ENCODE peak calls at places on chromosome 20, in five cellular contexts. J is ELF-1; S is epithelial cell of esophagus; Q is CD4-positive, alpha-beta T cell; Y is activated T-helper 1 cell treated with anti-CD3 and anti-CD28 coated beads, Interleukin-12 subunit alpha, Interleukin-12 subunit beta, Interleukin-2, Interleukin-4 antibody, amounts not matched to agents 30 ng/mL and 10 ng/mL and 1 ng/mL, durations not matched to agents 14 hours and 24 hours and 36 hours. P is an unnamed sample.

GRCh38 chr20:63536997-63537524 is at the start of gene PTK6:
- DNase-seq in J (no peak), S (peak; percentile 69), Q (no peak), Y (peak; percentile 28), P (no peak)

GRCh38 chr20:59701236-59701635 is 96.9 kb downstream of the PHACTR3 start:
- DNase-seq in J (no peak), S (no peak), Q (no peak), Y (no peak), P (no peak)

GRCh38 chr20:24782801-24783630 is 166.1 kb upstream of the CST7 start:
- DNase-seq in J (peak; percentile 32), S (no peak), Q (no peak), Y (no peak), P (no peak)

GRCh38 chr20:18628330-18628941 is 40.6 kb downstream of the DTD1 start:
- DNase-seq in J (peak; percentile 47), S (peak; percentile 27), Q (no peak), Y (no peak), P (no peak)

GRCh38 chr20:10555865-10556308 is 117.9 kb downstream of the JAG1 start:
- DNase-seq in J (no peak), S (peak; percentile 58), Q (no peak), Y (no peak), P (peak; percentile 36)

GRCh38 chr20:26135325-26136110 is 438.9 kb upstream of the ZNF337 start:
- DNase-seq in J (no peak), S (no peak), Q (no peak), Y (no peak), P (no peak)

GRCh38 chr20:63704749-63705117 is 3.0 kb downstream of the ARFRP1 start:
- DNase-seq in J (no peak), S (no peak), Q (no peak), Y (no peak), P (no peak)

GRCh38 chr20:17627101-17627950 is 54.7 kb downstream of the RRBP1 start:
- DNase-seq in J (peak; percentile 25), S (no peak), Q (no peak), Y (no peak), P (no peak)

GRCh38 chr20:38536310-38536709 is 44.7 kb upstream of the ADIG start:
- DNase-seq in J (no peak), S (peak; percentile 87), Q (no peak), Y (no peak), P (peak; percentile 23)

GRCh38 chr20:24102749-24103148 is 114.2 kb upstream of the GGTLC1 start:
- DNase-seq in J (no peak), S (peak; percentile 46), Q (no peak), Y (no peak), P (no peak)

GRCh38 chr20:31841928-31842327 is 3.5 kb downstream of the FOXS1 start:
- DNase-seq in J (no peak), S (peak; percentile 17), Q (no peak), Y (no peak), P (no peak)

GRCh38 chr20:53677447-53678314 is 84.0 kb upstream of the ZNF217 start:
- DNase-seq in J (peak; percentile 84), S (no peak), Q (no peak), Y (no peak), P (no peak)

GRCh38 chr20:19368351-19368750 is 155.9 kb downstream of the SLC24A3 start:
- DNase-seq in J (no peak), S (no peak), Q (no peak), Y (no peak), P (no peak)

GRCh38 chr20:51420111-51420510 is 122.4 kb downstream of the NFATC2 start:
- DNase-seq in J (no peak), S (peak; percentile 68), Q (no peak), Y (no peak), P (no peak)

GRCh38 chr20:10379761-10380160 is 54.3 kb downstream of the MKKS start:
- DNase-seq in J (no peak), S (no peak), Q (no peak), Y (no peak), P (no peak)

GRCh38 chr20:4916991-4917881 is 84.1 kb downstream of the SLC23A2 start:
- DNase-seq in J (no peak), S (no peak), Q (no peak), Y (no peak), P (no peak)

GRCh38 chr20:36472656-36473071 is 68.7 kb upstream of the MYL9 start:
- DNase-seq in J (peak; percentile 84), S (peak; percentile 82), Q (no peak), Y (peak; percentile 28), P (no peak)

GRCh38 chr20:43977962-43978361 is 63.3 kb downstream of the TOX2 start:
- DNase-seq in J (no peak), S (no peak), Q (no peak), Y (no peak), P (no peak)

GRCh38 chr20:25230177-25230831 is 17.6 kb upstream of the PYGB start:
- DNase-seq in J (no peak), S (no peak), Q (no peak), Y (no peak), P (no peak)

GRCh38 chr20:17951323-17951722 is 17.3 kb downstream of the SNX5 start:
- DNase-seq in J (no peak), S (no peak), Q (no peak), Y (no peak), P (no peak)

GRCh38 chr20:37901667-37902503 is 1.0 kb upstream of the VSTM2L start:
- DNase-seq in J (peak; percentile 75), S (peak; percentile 80), Q (no peak), Y (no peak), P (no peak)

GRCh38 chr20:3980260-3981131 is 34.9 kb downstream of the RNF24 start:
- DNase-seq in J (peak; percentile 20), S (peak; percentile 27), Q (no peak), Y (no peak), P (no peak)

GRCh38 chr20:62830821-62831220 is 14.0 kb downstream of the COL9A3 start:
- DNase-seq in J (no peak), S (no peak), Q (no peak), Y (no peak), P (no peak)

GRCh38 chr20:878511-879307 is 37.4 kb downstream of the ANGPT4 start:
- DNase-seq in J (peak; percentile 21), S (peak; percentile 52), Q (no peak), Y (peak; percentile 10), P (no peak)

GRCh38 chr20:11492391-11492790 is 425.3 kb upstream of the BTBD3 start:
- DNase-seq in J (no peak), S (no peak), Q (no peak), Y (no peak), P (no peak)

GRCh38 chr20:54605319-54605718 is 129.9 kb downstream of the DOK5 start:
- DNase-seq in J (no peak), S (no peak), Q (no peak), Y (no peak), P (no peak)

GRCh38 chr20:37619496-37619895 is 74.3 kb upstream of the CTNNBL1 start:
- DNase-seq in J (no peak), S (no peak), Q (no peak), Y (no peak), P (no peak)

GRCh38 chr20:3229158-3229557 is 9.8 kb downstream of the SLC4A11 start:
- DNase-seq in J (no peak), S (no peak), Q (no peak), Y (no peak), P (no peak)

GRCh38 chr20:50605136-50605535 is 86.2 kb downstream of the RIPOR3 start:
- DNase-seq in J (no peak), S (no peak), Q (no peak), Y (no peak), P (no peak)

GRCh38 chr20:15310361-15310760 is 972.9 kb upstream of the FLRT3 start:
- DNase-seq in J (no peak), S (peak; percentile 83), Q (no peak), Y (no peak), P (no peak)

GRCh38 chr20:53857723-53858236 is 212.6 kb downstream of the BCAS1 start:
- DNase-seq in J (peak; percentile 76), S (no peak), Q (no peak), Y (no peak), P (no peak)

GRCh38 chr20:35039146-35039545 is 53.5 kb downstream of the TRPC4AP start:
- DNase-seq in J (no peak), S (peak; percentile 75), Q (no peak), Y (no peak), P (no peak)

GRCh38 chr20:61135966-61136365 is 116.1 kb upstream of the CDH4 start:
- DNase-seq in J (peak; percentile 59), S (no peak), Q (no peak), Y (no peak), P (no peak)

GRCh38 chr20:23412026-23412425 is 9.3 kb downstream of the NAPB start:
- DNase-seq in J (no peak), S (peak; percentile 29), Q (no peak), Y (no peak), P (no peak)

GRCh38 chr20:63056236-63057132 is 49.7 kb upstream of the BHLHE23 start:
- DNase-seq in J (peak; percentile 77), S (no peak), Q (no peak), Y (peak; percentile 8), P (no peak)

GRCh38 chr20:6502219-6502618 is 265.3 kb upstream of the BMP2 start:
- DNase-seq in J (no peak), S (no peak), Q (no peak), Y (no peak), P (no peak)

GRCh38 chr20:16392346-16392745 is 180.9 kb downstream of the KIF16B start:
- DNase-seq in J (no peak), S (no peak), Q (no peak), Y (no peak), P (no peak)

GRCh38 chr20:17938889-17939619 is 29.5 kb downstream of the SNX5 start:
- DNase-seq in J (peak; percentile 92), S (peak; percentile 63), Q (peak; percentile 27), Y (peak; percentile 26), P (no peak)

GRCh38 chr20:57220187-57221165 is 46.0 kb downstream of the BMP7 start:
- DNase-seq in J (no peak), S (no peak), Q (no peak), Y (no peak), P (no peak)